ENCODE peak calls at places on chromosomes 3 and 15, in nine cellular contexts. C is left ventricle myocardium inferior, Y is body of pancreas, B is fibroblast of lung, G is PC-9, E is lower lobe of right lung, M is stomach, R is uterus, W is H9. S is an unnamed sample.

GRCh38 chr3:23540600-23540999 is 265.2 kb upstream of the UBE2E1 start:
- DNase-seq in G (no peak), C (no peak), Y (no peak), R (no peak), W (no peak), E (no peak), B (no peak), M (no peak), S (no peak)

GRCh38 chr3:171535133-171535532 is 74.9 kb upstream of the TNIK start:
- DNase-seq in G (no peak), E (no peak), M (no peak), R (no peak), W (no peak), C (no peak), Y (no peak), B (no peak), S (peak; percentile 24)

GRCh38 chr3:71978150-71978721 is 193.3 kb upstream of the PROK2 start:
- DNase-seq in E (no peak), B (no peak), Y (no peak), C (no peak), W (no peak), R (no peak), G (no peak), M (no peak), S (no peak)

GRCh38 chr15:58758141-58758540 is 8.6 kb upstream of the ADAM10 start:
- DNase-seq in E (no peak), B (peak; percentile 62), Y (no peak), R (no peak), W (no peak), G (no peak), C (no peak), M (no peak), S (no peak)

GRCh38 chr3:55797084-55797483 is 310.0 kb upstream of the WNT5A start:
- DNase-seq in G (no peak), Y (no peak), M (no peak), C (no peak), R (no peak), B (no peak), W (no peak), E (no peak), S (peak; percentile 4)

GRCh38 chr3:128495435-128495970 is 2.5 kb upstream of the GATA2 start:
- DNase-seq in E (no peak), B (no peak), M (no peak), Y (peak; percentile 58), W (peak; percentile 14), R (no peak), G (no peak), C (no peak), S (no peak)

GRCh38 chr3:170634663-170635096 is 48.8 kb upstream of the SLC7A14 start:
- DNase-seq in M (no peak), G (no peak), Y (no peak), C (no peak), R (no peak), W (no peak), B (no peak), E (no peak), S (peak; percentile 26)

GRCh38 chr3:23312866-23313265 is 109.7 kb downstream of the UBE2E2 start:
- DNase-seq in W (no peak), G (no peak), R (no peak), B (peak; percentile 74), E (no peak), C (no peak), M (no peak), Y (no peak), S (no peak)

GRCh38 chr3:127574880-127575878 is 15.4 kb downstream of the TPRA1 start:
- DNase-seq in G (peak; percentile 74), E (peak; percentile 90), M (peak; percentile 92), C (peak; percentile 79), W (peak; percentile 86), Y (peak; percentile 91), B (peak; percentile 91), R (peak; percentile 90), S (peak; percentile 97)

GRCh38 chr3:109125902-109126301 is 8.0 kb upstream of the MORC1 start:
- DNase-seq in W (no peak), E (no peak), C (no peak), R (no peak), B (no peak), G (no peak), M (no peak), Y (no peak), S (no peak)

GRCh38 chr3:109127533-109127932 is 9.0 kb upstream of the C3orf85 start:
- DNase-seq in G (no peak), C (no peak), W (no peak), R (no peak), B (no peak), M (no peak), Y (no peak), E (no peak), S (no peak)

GRCh38 chr3:109132801-109133473 is 3.6 kb upstream of the C3orf85 start:
- DNase-seq in Y (peak; percentile 21), W (no peak), C (no peak), B (peak; percentile 62), M (peak; percentile 60), G (no peak), E (no peak), R (no peak), S (no peak)

GRCh38 chr3:109136533-109136932 is at the start of gene C3orf85:
- DNase-seq in B (no peak), E (no peak), R (no peak), C (no peak), M (no peak), G (no peak), Y (no peak), W (no peak), S (no peak)

GRCh38 chr3:109131276-109131675 is 5.2 kb upstream of the C3orf85 start:
- DNase-seq in R (no peak), B (peak; percentile 43), E (no peak), W (no peak), C (no peak), Y (no peak), M (no peak), G (no peak), S (no peak)
- H3K27me3 ChIP-seq in R (no peaks in the 10 kb centered on the region), B (no peaks in the 10 kb centered on the region), E (no peaks in the 10 kb centered on the region), W (no peaks in the 10 kb centered on the region), C (no peaks in the 10 kb centered on the region), Y (no peaks in the 10 kb centered on the region), M (no peaks in the 10 kb centered on the region), G (no peaks in the 10 kb centered on the region), S (no peaks in the 10 kb centered on the region)

GRCh38 chr3:13879102-13879945 is 547 bp downstream of the WNT7A start:
- DNase-seq in M (no peak), G (peak; percentile 55), Y (peak; percentile 37), E (no peak), B (no peak), R (peak; percentile 10), W (peak; percentile 58), C (no peak), S (no peak)

GRCh38 chr3:13878711-13879101 is 1.2 kb downstream of the WNT7A start:
- DNase-seq in B (no peak), C (no peak), M (no peak), E (no peak), Y (no peak), W (peak; percentile 65), G (no peak), R (no peak), S (no peak)

GRCh38 chr3:13880811-13881156 is 913 bp upstream of the WNT7A start:
- DNase-seq in Y (no peak), R (peak; percentile 9), C (no peak), W (no peak), M (no peak), B (no peak), G (no peak), E (peak; percentile 63), S (no peak)

GRCh38 chr3:13881536-13882410 is 1.9 kb upstream of the WNT7A start:
- DNase-seq in B (no peak), E (no peak), M (no peak), C (no peak), Y (no peak), G (no peak), R (no peak), W (peak; percentile 11), S (no peak)

DNA sequence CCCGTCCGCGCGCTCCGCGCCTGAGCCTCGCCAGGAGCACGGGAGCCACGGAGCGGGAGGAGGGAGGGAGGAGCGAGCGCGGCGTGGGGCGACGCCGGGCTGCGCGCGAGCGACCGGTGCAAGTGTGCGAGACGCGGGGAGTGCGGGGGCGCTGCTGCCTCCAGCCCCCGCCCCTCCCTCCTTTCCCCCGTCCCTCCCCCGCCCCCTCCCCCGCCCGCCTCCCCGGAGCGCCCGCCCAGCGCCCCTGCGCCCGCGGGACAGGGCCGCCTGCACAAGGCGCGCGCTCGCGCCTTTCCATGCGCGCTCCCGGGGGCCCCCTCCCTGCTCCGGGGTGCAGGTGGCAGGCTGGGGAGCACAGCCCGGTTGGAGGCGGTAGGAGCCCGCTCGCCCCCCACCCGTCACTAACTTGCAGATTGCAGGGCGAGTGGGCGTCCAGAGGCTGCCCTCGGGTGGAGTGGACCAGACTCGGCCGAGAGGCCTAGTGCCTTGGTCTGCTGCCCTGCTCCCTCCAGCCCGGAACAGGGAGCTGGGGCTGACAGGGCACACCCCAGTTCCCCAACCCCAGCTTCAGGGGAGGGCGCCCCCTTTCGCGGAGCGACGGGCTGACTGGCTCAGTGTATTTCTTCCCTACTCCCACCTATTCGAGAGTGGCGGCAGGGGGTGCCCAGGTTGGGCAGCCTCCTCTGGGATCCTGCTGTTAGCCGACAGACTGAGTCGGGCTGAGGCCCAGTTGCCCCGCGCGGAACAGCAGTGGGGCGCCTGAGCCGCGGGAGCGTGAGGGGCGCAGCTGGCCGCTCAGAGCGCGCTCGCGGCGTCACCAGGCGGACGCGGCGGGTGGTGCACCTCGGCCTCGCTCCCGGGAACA is at the start of gene WNT7A:
- DNase-seq in B (no peak), W (peak; percentile 67), M (no peak), E (no peak), R (peak; percentile 10), Y (peak; percentile 33), G (peak; percentile 45), C (no peak), S (no peak)
- H3K27me3 ChIP-seq in B (peaks cover 24% of the 10 kb centered on the region), W (peaks cover 53% of the 10 kb centered on the region), M (peaks cover 66% of the 10 kb centered on the region), E (peaks cover 68% of the 10 kb centered on the region), R (peaks cover 4% of the 10 kb centered on the region), Y (no peaks in the 10 kb centered on the region), G (no peaks in the 10 kb centered on the region), C (peaks cover 99% of the 10 kb centered on the region), S (peaks cover 92% of the 10 kb centered on the region)

DNA sequence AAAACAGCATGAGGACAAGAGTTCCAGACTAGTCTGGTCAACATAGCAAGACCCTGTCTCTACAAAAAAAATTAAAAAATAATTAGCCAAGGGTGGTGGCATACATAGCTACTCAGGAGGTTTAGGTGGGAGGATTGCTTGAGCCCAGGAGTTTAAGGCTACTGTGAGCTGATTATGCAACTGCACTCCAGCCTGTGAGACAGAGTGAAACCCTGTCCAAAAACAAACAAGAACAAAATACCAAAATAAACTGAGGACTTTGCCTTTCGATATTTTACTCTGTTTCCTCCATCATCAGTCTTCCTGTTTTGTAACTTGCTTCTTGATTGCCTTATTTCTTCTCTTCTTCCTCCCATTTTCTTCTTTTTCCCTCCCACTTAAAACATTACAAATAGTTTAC is 504.4 kb downstream of the ROBO1 start:
- DNase-seq in W (no peak), E (no peak), Y (no peak), G (no peak), M (no peak), R (no peak), C (no peak), B (no peak), S (no peak)
- H3K27me3 ChIP-seq in W (no peaks in the 10 kb centered on the region), E (no peaks in the 10 kb centered on the region), Y (no peaks in the 10 kb centered on the region), G (no peaks in the 10 kb centered on the region), M (no peaks in the 10 kb centered on the region), R (no peaks in the 10 kb centered on the region), C (no peaks in the 10 kb centered on the region), B (no peaks in the 10 kb centered on the region), S (no peaks in the 10 kb centered on the region)

DNA sequence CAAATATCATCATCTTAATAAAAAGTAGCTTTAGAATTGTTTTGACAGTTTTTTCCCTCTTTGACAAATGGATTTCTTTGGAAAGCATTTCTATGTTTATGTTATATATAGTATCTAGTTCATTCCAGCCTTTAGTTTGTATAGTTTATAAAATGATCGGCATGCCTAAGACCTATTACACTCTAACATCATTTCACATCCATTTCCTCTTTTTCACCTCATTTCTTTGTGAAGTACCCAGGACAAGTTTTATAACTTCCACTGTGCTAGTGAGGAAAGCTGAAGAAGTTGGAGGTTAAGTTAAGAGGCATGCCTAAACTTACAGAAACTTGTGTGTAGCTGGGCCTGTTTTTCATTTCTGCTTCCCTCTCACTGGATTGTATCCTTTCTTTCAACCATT is 178.4 kb downstream of the TP63 start:
- DNase-seq in C (no peak), B (peak; percentile 2), E (no peak), M (no peak), G (no peak), Y (no peak), W (no peak), R (no peak), S (no peak)
- H3K27me3 ChIP-seq in C (no peaks in the 10 kb centered on the region), B (no peaks in the 10 kb centered on the region), E (no peaks in the 10 kb centered on the region), M (no peaks in the 10 kb centered on the region), G (no peaks in the 10 kb centered on the region), Y (no peaks in the 10 kb centered on the region), W (no peaks in the 10 kb centered on the region), R (no peaks in the 10 kb centered on the region), S (no peaks in the 10 kb centered on the region)

S was measured in esophagus muscularis mucosa.